ENCODE peak calls at places on chromosomes 16 and 17, in eight cellular contexts. D is ovary; R is HFFc6; M is PC-9; Q is ACHN; J is activated CD4-positive, alpha-beta T cell treated with anti-CD3 and anti-CD28 coated beads, Interleukin-2, amount 50 U/mL, for 1 hour; Z is WTC11; P is GM04503. G is an unnamed sample.

GRCh38 chr16:4021070-4021779 is 95.0 kb downstream of the ADCY9 start:
- DNase-seq in D (no peak), R (no peak), M (peak), Q (peak), J (no peak), Z (no peak), P (no peak), G (no peak)

GRCh38 chr17:29240477-29240876 is 6.2 kb upstream of the CRYBA1 start:
- DNase-seq in D (no peak), R (peak), M (no peak), Q (peak), J (no peak), Z (no peak), P (no peak), G (no peak)

GRCh38 chr17:50139950-50140885 is 10.3 kb upstream of the SAMD14 start:
- DNase-seq in D (peak), R (peak), M (peak), Q (peak), J (peak), Z (peak), P (no peak), G (no peak)

GRCh38 chr17:38704645-38705522 is at the start of gene MLLT6:
- DNase-seq in D (peak), R (peak), M (peak), Q (peak), J (peak), Z (peak), P (no peak), G (peak)

GRCh38 chr17:69871318-69871717 is 203.7 kb upstream of the KCNJ16 start:
- DNase-seq in D (no peak), R (no peak), M (no peak), Q (no peak), J (no peak), Z (no peak), P (no peak), G (no peak)

GRCh38 chr17:78568494-78569115 is 8.6 kb downstream of the DNAH17 start:
- DNase-seq in D (no peak), R (no peak), M (peak), Q (peak), J (no peak), Z (no peak), P (no peak), G (no peak)

GRCh38 chr17:18980682-18981384 is 23.7 kb downstream of the FAM83G start:
- DNase-seq in D (no peak), R (peak), M (no peak), Q (no peak), J (no peak), Z (no peak), P (no peak), G (no peak)

GRCh38 chr16:55426865-55427484 is 52.0 kb upstream of the MMP2 start:
- DNase-seq in D (no peak), R (no peak), M (no peak), Q (no peak), J (no peak), Z (no peak), P (no peak), G (no peak)

GRCh38 chr17:44083250-44083849 is 12.8 kb downstream of the G6PC3 start:
- DNase-seq in D (no peak), R (no peak), M (peak), Q (peak), J (no peak), Z (peak), P (no peak), G (no peak)

GRCh38 chr17:31398381-31399275 is 7.2 kb downstream of the RAB11FIP4 start:
- DNase-seq in D (no peak), R (no peak), M (no peak), Q (no peak), J (no peak), Z (peak), P (no peak), G (no peak)

GRCh38 chr16:85556456-85557082 is 56.6 kb upstream of the GSE1 start:
- DNase-seq in D (peak), R (no peak), M (peak), Q (peak), J (peak), Z (peak), P (no peak), G (no peak)

GRCh38 chr17:47884905-47885735 is 10.9 kb upstream of the SP2 start:
- DNase-seq in D (no peak), R (no peak), M (peak), Q (no peak), J (no peak), Z (no peak), P (no peak), G (no peak)

GRCh38 chr16:89359296-89360147 is 130.8 kb downstream of the ANKRD11 start:
- DNase-seq in D (no peak), R (no peak), M (no peak), Q (no peak), J (no peak), Z (no peak), P (no peak), G (no peak)

GRCh38 chr17:79969906-79970305 is 65.8 kb downstream of the TBC1D16 start:
- DNase-seq in D (no peak), R (no peak), M (no peak), Q (no peak), J (no peak), Z (no peak), P (no peak), G (no peak)

GRCh38 chr17:12046786-12047185 is 26.1 kb downstream of the MAP2K4 start:
- DNase-seq in D (no peak), R (no peak), M (no peak), Q (no peak), J (no peak), Z (no peak), P (no peak), G (no peak)

GRCh38 chr17:28033972-28034714 is 8.3 kb upstream of the NLK start:
- DNase-seq in D (no peak), R (peak), M (no peak), Q (peak), J (no peak), Z (no peak), P (peak), G (peak)

GRCh38 chr16:30382398-30383015 is at the start of gene SEPTIN1:
- DNase-seq in D (no peak), R (no peak), M (no peak), Q (no peak), J (peak), Z (no peak), P (no peak), G (no peak)

GRCh38 chr17:35537569-35538209 is at the start of gene SLFN12L:
- DNase-seq in D (no peak), R (no peak), M (no peak), Q (no peak), J (no peak), Z (no peak), P (no peak), G (no peak)

GRCh38 chr17:73646409-73647305 is 2.4 kb upstream of the SDK2 start:
- DNase-seq in D (no peak), R (no peak), M (no peak), Q (no peak), J (no peak), Z (peak), P (no peak), G (no peak)

GRCh38 chr17:34447406-34447805 is 84.4 kb upstream of the CCL1 start:
- DNase-seq in D (no peak), R (no peak), M (no peak), Q (no peak), J (no peak), Z (no peak), P (no peak), G (no peak)

GRCh38 chr17:78725448-78726021 is 56.5 kb downstream of the CYTH1 start:
- DNase-seq in D (no peak), R (no peak), M (no peak), Q (no peak), J (no peak), Z (no peak), P (no peak), G (no peak)

GRCh38 chr16:74064120-74064735 is 232.4 kb upstream of the PSMD7 start:
- DNase-seq in D (no peak), R (no peak), M (no peak), Q (no peak), J (no peak), Z (no peak), P (no peak), G (no peak)

GRCh38 chr16:89583197-89583894 is 7.8 kb downstream of the CPNE7 start:
- DNase-seq in D (no peak), R (no peak), M (no peak), Q (no peak), J (no peak), Z (no peak), P (no peak), G (no peak)

GRCh38 chr16:85898521-85899442 is at the start of gene IRF8:
- DNase-seq in D (peak), R (no peak), M (no peak), Q (no peak), J (peak), Z (peak), P (no peak), G (no peak)

GRCh38 chr16:24950275-24950674 is 64.9 kb downstream of the ARHGAP17 start:
- DNase-seq in D (no peak), R (peak), M (no peak), Q (peak), J (no peak), Z (no peak), P (peak), G (peak)

G was measured in GM04504.